ENCODE peak calls at places on chromosomes 3 and 15, in four cellular contexts. One of them, this sample, is unnamed.

GRCh38 chr3:45868213-45868612 is 18.1 kb upstream of the CCR9 start:
- DNase-seq in lung: no peak
- DNase-seq in dorsolateral prefrontal cortex: no peak
- DNase-seq in naive thymus-derived CD4-positive, alpha-beta T cell: no peak
- DNase-seq in this sample: no peak

GRCh38 chr3:13042932-13043275 is 30.3 kb downstream of the IQSEC1 start:
- DNase-seq in dorsolateral prefrontal cortex: no peak
- DNase-seq in lung: no peak
- DNase-seq in naive thymus-derived CD4-positive, alpha-beta T cell: peak
- DNase-seq in this sample: no peak

GRCh38 chr3:99468918-99469317 is 169.5 kb upstream of the COL8A1 start:
- DNase-seq in naive thymus-derived CD4-positive, alpha-beta T cell: no peak
- DNase-seq in lung: no peak
- DNase-seq in dorsolateral prefrontal cortex: no peak
- DNase-seq in this sample: no peak

GRCh38 chr3:177484206-177484605 is 286.9 kb upstream of the TBL1XR1 start:
- DNase-seq in naive thymus-derived CD4-positive, alpha-beta T cell: no peak
- DNase-seq in lung: no peak
- DNase-seq in dorsolateral prefrontal cortex: no peak
- DNase-seq in this sample: no peak

GRCh38 chr15:73051402-73051810 is 857 bp upstream of the NEO1 start:
- DNase-seq in naive thymus-derived CD4-positive, alpha-beta T cell: no peak
- DNase-seq in dorsolateral prefrontal cortex: peak
- DNase-seq in lung: peak
- DNase-seq in this sample: peak

GRCh38 chr15:77412972-77413371 is 6.9 kb downstream of the PEAK1 start:
- DNase-seq in naive thymus-derived CD4-positive, alpha-beta T cell: no peak
- DNase-seq in lung: no peak
- DNase-seq in dorsolateral prefrontal cortex: no peak
- DNase-seq in this sample: no peak

GRCh38 chr3:188339410-188340295 is 185.7 kb downstream of the LPP start:
- DNase-seq in dorsolateral prefrontal cortex: no peak
- DNase-seq in lung: no peak
- DNase-seq in naive thymus-derived CD4-positive, alpha-beta T cell: no peak
- DNase-seq in this sample: no peak

GRCh38 chr3:107545680-107546120 is 22.9 kb downstream of the BBX start:
- DNase-seq in dorsolateral prefrontal cortex: no peak
- DNase-seq in lung: no peak
- DNase-seq in naive thymus-derived CD4-positive, alpha-beta T cell: no peak
- DNase-seq in this sample: no peak

GRCh38 chr15:22887157-22887951 is 48.9 kb downstream of the NIPA2 start:
- DNase-seq in lung: no peak
- DNase-seq in naive thymus-derived CD4-positive, alpha-beta T cell: no peak
- DNase-seq in dorsolateral prefrontal cortex: peak
- DNase-seq in this sample: no peak

GRCh38 chr15:64191971-64192830 is 29.4 kb upstream of the PPIB start:
- DNase-seq in naive thymus-derived CD4-positive, alpha-beta T cell: no peak
- DNase-seq in dorsolateral prefrontal cortex: no peak
- DNase-seq in lung: no peak
- DNase-seq in this sample: no peak

GRCh38 chr15:63973212-63974009 is 72.9 kb downstream of the DAPK2 start:
- DNase-seq in naive thymus-derived CD4-positive, alpha-beta T cell: no peak
- DNase-seq in lung: no peak
- DNase-seq in dorsolateral prefrontal cortex: no peak
- DNase-seq in this sample: no peak

GRCh38 chr3:40504636-40505430 is 1.0 kb upstream of the ZNF620 start:
- DNase-seq in lung: peak
- DNase-seq in dorsolateral prefrontal cortex: no peak
- DNase-seq in naive thymus-derived CD4-positive, alpha-beta T cell: no peak
- DNase-seq in this sample: no peak

GRCh38 chr3:127888564-127889107 is 26.4 kb upstream of the KBTBD12 start:
- DNase-seq in lung: no peak
- DNase-seq in naive thymus-derived CD4-positive, alpha-beta T cell: no peak
- DNase-seq in dorsolateral prefrontal cortex: no peak
- DNase-seq in this sample: no peak

GRCh38 chr3:101266566-101266965 is 53.8 kb downstream of the IMPG2 start:
- DNase-seq in dorsolateral prefrontal cortex: no peak
- DNase-seq in naive thymus-derived CD4-positive, alpha-beta T cell: no peak
- DNase-seq in lung: no peak
- DNase-seq in this sample: no peak

GRCh38 chr3:43031490-43032216 is 52.5 kb downstream of the GASK1A start:
- DNase-seq in dorsolateral prefrontal cortex: no peak
- DNase-seq in lung: no peak
- DNase-seq in naive thymus-derived CD4-positive, alpha-beta T cell: no peak
- DNase-seq in this sample: no peak

GRCh38 chr3:69121950-69122349 is 445 bp downstream of the LMOD3 start:
- DNase-seq in dorsolateral prefrontal cortex: no peak
- DNase-seq in naive thymus-derived CD4-positive, alpha-beta T cell: no peak
- DNase-seq in lung: no peak
- DNase-seq in this sample: no peak
- H3K27ac ChIP-seq in dorsolateral prefrontal cortex: peak
- H3K27ac ChIP-seq in naive thymus-derived CD4-positive, alpha-beta T cell: no peak
- H3K27ac ChIP-seq in lung: peak
- H3K27ac ChIP-seq in this sample: no peak

DNA sequence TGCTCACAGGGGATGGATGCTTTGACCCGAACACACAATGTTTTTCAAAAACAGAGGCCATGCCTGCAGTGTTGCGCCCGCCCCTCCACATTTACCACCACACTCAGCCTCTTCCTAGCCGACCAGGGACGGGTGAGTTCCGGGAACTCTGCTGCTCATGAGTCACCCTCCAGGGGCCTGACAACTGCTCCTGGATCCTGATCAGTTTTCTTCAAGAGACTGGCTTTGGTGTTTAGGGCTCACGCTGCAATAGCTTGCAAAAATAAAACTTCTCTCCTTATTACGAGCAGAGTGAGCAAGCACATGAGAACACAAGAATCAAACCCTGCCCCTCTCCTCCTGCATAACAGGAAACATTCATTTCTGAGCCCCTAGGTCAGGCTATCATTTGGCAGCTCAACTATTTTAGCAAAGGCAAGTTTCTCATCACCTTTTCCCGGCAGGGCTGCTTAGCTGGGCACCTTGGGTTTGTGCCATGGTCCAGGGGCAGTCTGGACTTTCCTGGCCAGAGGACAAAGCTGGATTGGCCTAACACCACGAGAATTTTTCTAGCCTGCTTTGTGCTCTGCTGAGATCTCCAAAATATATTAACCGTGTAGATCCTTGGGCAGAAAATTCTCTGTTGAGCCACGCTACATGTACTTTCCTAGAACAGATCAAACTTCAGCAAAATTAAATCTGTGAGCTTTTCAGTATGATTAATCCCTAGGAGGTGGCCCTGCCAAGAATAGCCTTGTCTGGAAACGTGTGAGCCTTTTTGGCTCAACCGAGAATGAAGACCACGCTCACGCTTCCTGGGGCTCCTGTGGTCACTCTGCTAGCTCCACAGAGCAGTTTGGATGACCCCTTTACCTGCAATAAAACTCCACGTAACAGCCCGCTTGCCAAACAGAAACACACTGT is 52.7 kb upstream of the SPATA12 start:
- DNase-seq in naive thymus-derived CD4-positive, alpha-beta T cell: no peak
- DNase-seq in lung: peak
- DNase-seq in dorsolateral prefrontal cortex: no peak
- DNase-seq in this sample: peak
- H3K27ac ChIP-seq in naive thymus-derived CD4-positive, alpha-beta T cell: no peak
- H3K27ac ChIP-seq in lung: peak
- H3K27ac ChIP-seq in dorsolateral prefrontal cortex: peak
- H3K27ac ChIP-seq in this sample: peak

GRCh38 chr3:152225176-152225575 is 43.6 kb upstream of the MBNL1 start:
- DNase-seq in dorsolateral prefrontal cortex: no peak
- DNase-seq in naive thymus-derived CD4-positive, alpha-beta T cell: no peak
- DNase-seq in lung: no peak
- DNase-seq in this sample: no peak
- H3K27ac ChIP-seq in dorsolateral prefrontal cortex: no peak
- H3K27ac ChIP-seq in naive thymus-derived CD4-positive, alpha-beta T cell: no peak
- H3K27ac ChIP-seq in lung: no peak
- H3K27ac ChIP-seq in this sample: no peak

GRCh38 chr15:60835000-60835399 is 356.1 kb upstream of the ICE2 start:
- DNase-seq in naive thymus-derived CD4-positive, alpha-beta T cell: no peak
- DNase-seq in dorsolateral prefrontal cortex: no peak
- DNase-seq in lung: no peak
- DNase-seq in this sample: no peak
- H3K27ac ChIP-seq in naive thymus-derived CD4-positive, alpha-beta T cell: no peak
- H3K27ac ChIP-seq in dorsolateral prefrontal cortex: no peak
- H3K27ac ChIP-seq in lung: no peak
- H3K27ac ChIP-seq in this sample: no peak

GRCh38 chr3:94967196-94967595 is 904.3 kb downstream of the NSUN3 start:
- DNase-seq in naive thymus-derived CD4-positive, alpha-beta T cell: no peak
- DNase-seq in dorsolateral prefrontal cortex: no peak
- DNase-seq in lung: no peak
- DNase-seq in this sample: no peak
- H3K27ac ChIP-seq in naive thymus-derived CD4-positive, alpha-beta T cell: no peak
- H3K27ac ChIP-seq in dorsolateral prefrontal cortex: no peak
- H3K27ac ChIP-seq in lung: no peak
- H3K27ac ChIP-seq in this sample: no peak

GRCh38 chr3:143648708-143649107 is 199.6 kb downstream of the SLC9A9 start:
- DNase-seq in naive thymus-derived CD4-positive, alpha-beta T cell: no peak
- DNase-seq in lung: no peak
- DNase-seq in dorsolateral prefrontal cortex: no peak
- DNase-seq in this sample: no peak

GRCh38 chr3:143648218-143648617 is 200.1 kb downstream of the SLC9A9 start:
- DNase-seq in lung: no peak
- DNase-seq in dorsolateral prefrontal cortex: no peak
- DNase-seq in naive thymus-derived CD4-positive, alpha-beta T cell: no peak
- DNase-seq in this sample: no peak

GRCh38 chr3:143644370-143645089 is 203.7 kb downstream of the SLC9A9 start:
- DNase-seq in naive thymus-derived CD4-positive, alpha-beta T cell: peak
- DNase-seq in lung: peak
- DNase-seq in dorsolateral prefrontal cortex: peak
- DNase-seq in this sample: peak

GRCh38 chr3:143640774-143641173 is 207.5 kb downstream of the SLC9A9 start:
- DNase-seq in naive thymus-derived CD4-positive, alpha-beta T cell: no peak
- DNase-seq in dorsolateral prefrontal cortex: no peak
- DNase-seq in lung: no peak
- DNase-seq in this sample: no peak

GRCh38 chr3:143643905-143644304 is 204.4 kb downstream of the SLC9A9 start:
- DNase-seq in lung: no peak
- DNase-seq in naive thymus-derived CD4-positive, alpha-beta T cell: no peak
- DNase-seq in dorsolateral prefrontal cortex: no peak
- DNase-seq in this sample: no peak
- H3K27ac ChIP-seq in lung: no peak
- H3K27ac ChIP-seq in naive thymus-derived CD4-positive, alpha-beta T cell: no peak
- H3K27ac ChIP-seq in dorsolateral prefrontal cortex: no peak
- H3K27ac ChIP-seq in this sample: no peak

GRCh38 chr3:105354429-105354828 is 12.3 kb upstream of the ALCAM start:
- DNase-seq in dorsolateral prefrontal cortex: no peak
- DNase-seq in naive thymus-derived CD4-positive, alpha-beta T cell: no peak
- DNase-seq in lung: no peak
- DNase-seq in this sample: no peak

GRCh38 chr3:105352976-105353375 is 13.7 kb upstream of the ALCAM start:
- DNase-seq in dorsolateral prefrontal cortex: no peak
- DNase-seq in lung: no peak
- DNase-seq in naive thymus-derived CD4-positive, alpha-beta T cell: no peak
- DNase-seq in this sample: no peak

GRCh38 chr3:105353485-105354161 is 13.1 kb upstream of the ALCAM start:
- DNase-seq in dorsolateral prefrontal cortex: peak
- DNase-seq in lung: peak
- DNase-seq in naive thymus-derived CD4-positive, alpha-beta T cell: no peak
- DNase-seq in this sample: no peak

GRCh38 chr3:105356988-105357387 is 9.7 kb upstream of the ALCAM start:
- DNase-seq in dorsolateral prefrontal cortex: peak
- DNase-seq in lung: no peak
- DNase-seq in naive thymus-derived CD4-positive, alpha-beta T cell: no peak
- DNase-seq in this sample: no peak

GRCh38 chr3:105355355-105356063 is 11.2 kb upstream of the ALCAM start:
- DNase-seq in naive thymus-derived CD4-positive, alpha-beta T cell: no peak
- DNase-seq in lung: no peak
- DNase-seq in dorsolateral prefrontal cortex: no peak
- DNase-seq in this sample: no peak
- H3K27ac ChIP-seq in naive thymus-derived CD4-positive, alpha-beta T cell: no peak
- H3K27ac ChIP-seq in lung: no peak
- H3K27ac ChIP-seq in dorsolateral prefrontal cortex: no peak
- H3K27ac ChIP-seq in this sample: no peak

This sample was measured in breast epithelium.